ENCODE peak calls at places on chromosomes 13 and 19, in nine cellular contexts. A is effector memory CD4-positive, alpha-beta T cell; V is left ventricle myocardium inferior; X is esophagus muscularis mucosa; T is CD8-positive, alpha-beta T cell; N is Peyer's patch; S is uterus; M is psoas muscle; I is sigmoid colon. D is an unnamed sample.
A peak's percentile ranks its signal among the peaks of the same experiment; 100 is the strongest.

GRCh38 chr19:19256072-19256969 is 16.8 kb downstream of the TM6SF2 start:
- DNase-seq in A (no peak), V (no peak), X (no peak), T (no peak), N (no peak), S (no peak), M (no peak), I (no peak), D (no peak)

GRCh38 chr19:33826521-33826920 is 29.9 kb downstream of the KCTD15 start:
- DNase-seq in A (no peak), V (no peak), X (no peak), T (no peak), N (no peak), S (no peak), M (no peak), I (no peak), D (no peak)

GRCh38 chr13:79936368-79937136 is 404.4 kb downstream of the SPRY2 start:
- DNase-seq in A (no peak), V (no peak), X (no peak), T (no peak), N (no peak), S (peak; percentile 17), M (no peak), I (no peak), D (peak; percentile 52)

GRCh38 chr13:95485045-95485517 is 67.4 kb upstream of the CLDN10 start:
- DNase-seq in A (no peak), V (no peak), X (no peak), T (no peak), N (no peak), S (no peak), M (no peak), I (no peak), D (no peak)

GRCh38 chr13:110371550-110372465 is 64.7 kb downstream of the COL4A2 start:
- DNase-seq in A (no peak), V (no peak), X (no peak), T (no peak), N (no peak), S (peak; percentile 68), M (no peak), I (no peak), D (peak; percentile 77)

GRCh38 chr13:108342369-108343289 is 73.1 kb downstream of the TNFSF13B start:
- DNase-seq in A (no peak), V (no peak), X (no peak), T (no peak), N (no peak), S (no peak), M (no peak), I (no peak), D (no peak)

GRCh38 chr13:94063096-94063495 is 416.4 kb downstream of the DCT start:
- DNase-seq in A (no peak), V (no peak), X (no peak), T (no peak), N (no peak), S (no peak), M (no peak), I (no peak), D (no peak)

GRCh38 chr13:39516140-39516539 is 86.9 kb downstream of the LHFPL6 start:
- DNase-seq in A (no peak), V (no peak), X (no peak), T (no peak), N (no peak), S (no peak), M (no peak), I (no peak), D (no peak)

GRCh38 chr13:23634897-23635296 is 64.7 kb downstream of the TNFRSF19 start:
- DNase-seq in A (no peak), V (no peak), X (no peak), T (no peak), N (no peak), S (no peak), M (no peak), I (no peak), D (no peak)

GRCh38 chr19:48795855-48796142 is 15.0 kb downstream of the BCAT2 start:
- DNase-seq in A (no peak), V (peak; percentile 52), X (no peak), T (no peak), N (no peak), S (peak; percentile 77), M (peak; percentile 63), I (peak; percentile 88), D (peak; percentile 83)

GRCh38 chr19:49387936-49388372 is at the start of gene KASH5:
- DNase-seq in A (peak; percentile 85), V (peak; percentile 72), X (no peak), T (peak; percentile 87), N (peak; percentile 82), S (peak; percentile 43), M (peak; percentile 83), I (peak; percentile 77), D (peak; percentile 90)

GRCh38 chr19:7899751-7900352 is 3.8 kb upstream of the MAP2K7 start:
- DNase-seq in A (no peak), V (no peak), X (no peak), T (no peak), N (no peak), S (no peak), M (no peak), I (no peak), D (no peak)

GRCh38 chr19:7898967-7899366 is 4.7 kb upstream of the MAP2K7 start:
- DNase-seq in A (no peak), V (no peak), X (no peak), T (no peak), N (no peak), S (no peak), M (no peak), I (no peak), D (no peak)

GRCh38 chr19:7895565-7895964 is 7.3 kb downstream of the LRRC8E start:
- DNase-seq in A (no peak), V (no peak), X (no peak), T (no peak), N (no peak), S (no peak), M (no peak), I (no peak), D (no peak)

GRCh38 chr19:7897289-7897688 is 6.4 kb upstream of the MAP2K7 start:
- DNase-seq in A (no peak), V (no peak), X (no peak), T (no peak), N (no peak), S (no peak), M (no peak), I (no peak), D (no peak)

DNA sequence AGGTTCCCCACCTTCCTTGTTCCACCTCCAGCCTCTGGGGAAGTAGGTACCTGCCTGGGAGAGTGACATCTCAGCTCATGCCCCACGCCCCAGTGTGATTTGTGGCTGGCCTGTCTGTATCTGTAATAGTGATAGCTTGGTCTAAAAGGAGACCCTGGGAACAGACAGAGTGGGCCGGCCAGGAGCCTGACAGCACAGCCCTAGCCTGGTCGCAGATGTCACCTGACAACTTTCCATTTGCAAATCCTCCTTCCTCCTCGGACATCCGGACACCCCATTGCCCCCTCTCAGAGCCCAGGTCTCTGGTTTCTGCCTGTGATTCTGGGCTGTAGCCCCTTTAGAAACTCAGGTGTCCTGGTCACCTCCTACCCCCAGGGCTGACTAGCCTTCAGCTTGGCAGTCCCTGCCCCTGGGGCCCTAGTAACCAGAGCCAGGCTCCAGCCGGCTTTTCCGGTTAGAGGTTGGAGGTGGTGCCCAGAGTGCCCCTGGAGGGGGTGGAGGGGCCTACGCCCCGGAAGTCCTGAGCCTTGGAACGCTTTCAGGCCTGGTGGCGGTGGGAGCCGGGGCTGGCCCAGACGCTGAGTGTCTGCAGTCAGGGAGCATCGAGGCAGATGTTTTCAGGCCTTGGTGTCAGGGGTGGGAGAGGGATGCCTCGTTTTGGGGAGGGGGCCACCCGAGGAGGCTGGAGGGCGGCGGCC is 6.5 kb downstream of the LRRC8E start:
- DNase-seq in A (no peak), V (no peak), X (no peak), T (no peak), N (no peak), S (no peak), M (no peak), I (no peak), D (no peak)
- H3K4me3 ChIP-seq in A (no peak overlapping the region), V (no peak overlapping the region), X (no peak overlapping the region), T (no peak overlapping the region), N (no peak overlapping the region), S (no peak overlapping the region), M (no peak overlapping the region), I (no peak overlapping the region), D (no peak overlapping the region)

DNA sequence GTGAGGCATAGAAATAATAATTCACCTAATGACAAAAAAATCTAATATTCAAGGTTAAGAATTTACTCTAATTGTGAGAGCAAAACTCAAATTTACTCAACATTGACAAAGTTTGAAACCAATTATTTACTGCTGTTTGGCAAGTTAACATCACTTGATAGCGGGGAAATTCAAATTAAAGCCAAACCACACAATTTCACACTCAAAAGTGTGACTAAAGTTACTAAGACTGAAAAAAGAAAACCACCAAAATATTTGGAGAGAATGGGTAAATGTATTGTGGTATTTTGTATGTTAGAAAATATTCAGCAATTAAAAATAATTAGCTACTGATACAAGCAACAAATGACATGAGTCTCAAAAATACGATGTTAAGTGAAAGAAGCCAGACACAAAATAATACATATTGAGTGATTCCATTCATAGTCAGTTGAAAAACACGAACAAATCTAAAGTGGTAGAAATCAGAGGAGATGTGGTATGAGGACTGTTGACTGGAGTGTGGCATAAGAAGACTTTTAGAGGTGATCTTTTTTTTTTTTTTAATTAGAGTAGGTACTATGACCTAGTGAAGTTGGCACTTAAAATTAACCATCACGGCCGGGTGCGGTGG is 541.4 kb upstream of the ATXN8OS start:
- DNase-seq in A (no peak), V (no peak), X (no peak), T (no peak), N (no peak), S (no peak), M (no peak), I (no peak), D (no peak)
- H3K27me3 ChIP-seq in A (no peaks in the 10 kb centered on the region), V (no peaks in the 10 kb centered on the region), X (no peaks in the 10 kb centered on the region), T (no peaks in the 10 kb centered on the region), N (no peaks in the 10 kb centered on the region), S (no peaks in the 10 kb centered on the region), M (no peaks in the 10 kb centered on the region), I (no peaks in the 10 kb centered on the region), D (no peaks in the 10 kb centered on the region)

DNA sequence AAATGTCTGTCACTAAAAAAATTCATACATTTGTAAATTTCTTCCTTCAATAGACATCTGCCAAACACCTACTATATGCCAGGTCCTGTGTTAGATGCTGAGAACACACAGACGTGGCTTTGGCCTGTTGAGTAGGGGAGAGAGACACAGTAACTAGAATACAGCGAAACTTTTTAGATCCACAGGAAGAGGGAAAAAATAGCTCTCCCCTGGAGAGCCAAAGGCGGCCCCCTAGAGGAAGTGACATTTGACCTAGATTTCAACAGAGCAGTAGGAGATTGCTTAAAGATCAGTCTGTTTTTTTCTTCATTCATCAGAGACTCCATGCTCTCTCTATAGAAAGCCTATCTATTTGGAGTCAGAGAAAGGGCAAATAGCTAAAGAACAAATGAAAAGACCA is 11.3 kb downstream of the LCP1 start:
- DNase-seq in A (peak; percentile 13), V (no peak), X (no peak), T (no peak), N (no peak), S (no peak), M (no peak), I (no peak), D (no peak)
- H3K4me3 ChIP-seq in A (peak overlapping the region; percentile 39), V (no peak overlapping the region), X (no peak overlapping the region), T (peak overlapping the region; percentile 15), N (no peak overlapping the region), S (no peak overlapping the region), M (no peak overlapping the region), I (no peak overlapping the region), D (no peak overlapping the region)

DNA sequence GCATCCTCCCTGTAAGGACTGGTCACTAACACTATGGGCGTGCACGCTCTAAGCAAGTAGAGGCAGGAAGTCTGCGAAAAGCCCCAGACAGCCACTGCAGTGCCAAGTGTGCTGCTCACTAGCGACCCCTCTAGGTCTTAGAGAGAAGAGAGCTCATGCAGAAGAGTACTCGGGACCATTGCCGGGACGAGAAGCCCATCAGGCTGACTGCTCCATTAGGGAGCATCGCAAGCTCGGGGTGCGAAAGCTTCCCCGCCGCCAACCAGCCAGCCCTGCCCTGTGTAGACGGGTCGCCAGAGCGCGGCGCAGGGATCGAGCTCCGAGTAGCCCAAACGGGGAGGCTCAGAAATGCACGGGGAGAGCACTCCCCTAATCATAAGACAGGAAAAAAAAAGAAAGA is 16.6 kb downstream of the POU4F1 start:
- DNase-seq in A (no peak), V (no peak), X (no peak), T (no peak), N (no peak), S (no peak), M (no peak), I (no peak), D (no peak)
- H3K27me3 ChIP-seq in A (peaks cover 46% of the 10 kb centered on the region), V (peaks cover 92% of the 10 kb centered on the region), X (peaks cover 69% of the 10 kb centered on the region), T (peaks cover 20% of the 10 kb centered on the region), N (peaks cover 6% of the 10 kb centered on the region), S (peaks cover 4% of the 10 kb centered on the region), M (peaks cover 11% of the 10 kb centered on the region), I (peaks cover 10% of the 10 kb centered on the region), D (no peaks in the 10 kb centered on the region)